ENCODE peak calls at places on chromosomes 12 and 14, in seven cellular contexts. R is endodermal cell, K is tibial nerve, W is cardiac muscle cell, S is AG04450, T is H9, C is adipocyte. G is an unnamed sample. For H3K9me3, the result is how much of the 10 kb centered on the place peaks cover.

GRCh38 chr14:94685166-94685581 is 73.0 kb downstream of the SERPINA3 start:
- DNase-seq in R (peak), K (no peak), W (no peak), S (no peak), T (peak), C (no peak), G (no peak)

GRCh38 chr12:54378791-54379400 is 5.6 kb downstream of the ZNF385A start:
- DNase-seq in R (peak), K (no peak), W (peak), S (no peak), T (peak), C (peak), G (peak)

GRCh38 chr12:6708968-6709394 is 8.4 kb upstream of the PIANP start:
- DNase-seq in R (no peak), K (no peak), W (no peak), S (no peak), T (no peak), C (no peak), G (no peak)

GRCh38 chr12:40620564-40621019 is 71.6 kb upstream of the CNTN1 start:
- DNase-seq in R (no peak), K (no peak), W (no peak), S (no peak), T (no peak), C (no peak), G (no peak)

GRCh38 chr12:45214739-45215418 is 1.0 kb upstream of the ANO6 start:
- DNase-seq in R (no peak), K (no peak), W (peak), S (no peak), T (no peak), C (peak), G (no peak)

GRCh38 chr14:85856430-85856829 is 326.5 kb downstream of the FLRT2 start:
- DNase-seq in R (no peak), K (no peak), W (no peak), S (no peak), T (no peak), C (peak), G (no peak)

GRCh38 chr12:92063641-92064040 is 82.0 kb downstream of the BTG1 start:
- DNase-seq in R (no peak), K (no peak), W (no peak), S (no peak), T (no peak), C (peak), G (peak)

GRCh38 chr14:63205850-63206249 is 1.6 kb downstream of the RHOJ start:
- DNase-seq in R (no peak), K (no peak), W (peak), S (no peak), T (no peak), C (peak), G (no peak)

GRCh38 chr12:132160016-132160415 is 15.8 kb downstream of the NOC4L start:
- DNase-seq in R (no peak), K (no peak), W (no peak), S (no peak), T (no peak), C (no peak), G (no peak)

GRCh38 chr14:81200041-81200440 is 20.7 kb downstream of the GTF2A1 start:
- DNase-seq in R (no peak), K (no peak), W (no peak), S (no peak), T (no peak), C (no peak), G (no peak)

GRCh38 chr12:132444957-132445883 is 44.7 kb upstream of the FBRSL1 start:
- DNase-seq in R (peak), K (peak), W (no peak), S (no peak), T (peak), C (no peak), G (no peak)

GRCh38 chr14:89473979-89474378 is 56.9 kb upstream of the FOXN3 start:
- DNase-seq in R (no peak), K (no peak), W (no peak), S (peak), T (no peak), C (no peak), G (no peak)

GRCh38 chr12:117097159-117097558 is 2.1 kb downstream of the TESC start:
- DNase-seq in R (no peak), K (no peak), W (no peak), S (no peak), T (no peak), C (no peak), G (no peak)

GRCh38 chr14:68968051-68968450 is 11.1 kb downstream of the ACTN1 start:
- DNase-seq in R (peak), K (no peak), W (no peak), S (no peak), T (no peak), C (no peak), G (no peak)

GRCh38 chr12:79978692-79979091 is 43.8 kb upstream of the PPP1R12A start:
- DNase-seq in R (no peak), K (no peak), W (no peak), S (no peak), T (no peak), C (no peak), G (no peak)

GRCh38 chr14:53090853-53091252 is 62.3 kb downstream of the DDHD1 start:
- DNase-seq in R (no peak), K (no peak), W (no peak), S (no peak), T (no peak), C (no peak), G (no peak)

DNA sequence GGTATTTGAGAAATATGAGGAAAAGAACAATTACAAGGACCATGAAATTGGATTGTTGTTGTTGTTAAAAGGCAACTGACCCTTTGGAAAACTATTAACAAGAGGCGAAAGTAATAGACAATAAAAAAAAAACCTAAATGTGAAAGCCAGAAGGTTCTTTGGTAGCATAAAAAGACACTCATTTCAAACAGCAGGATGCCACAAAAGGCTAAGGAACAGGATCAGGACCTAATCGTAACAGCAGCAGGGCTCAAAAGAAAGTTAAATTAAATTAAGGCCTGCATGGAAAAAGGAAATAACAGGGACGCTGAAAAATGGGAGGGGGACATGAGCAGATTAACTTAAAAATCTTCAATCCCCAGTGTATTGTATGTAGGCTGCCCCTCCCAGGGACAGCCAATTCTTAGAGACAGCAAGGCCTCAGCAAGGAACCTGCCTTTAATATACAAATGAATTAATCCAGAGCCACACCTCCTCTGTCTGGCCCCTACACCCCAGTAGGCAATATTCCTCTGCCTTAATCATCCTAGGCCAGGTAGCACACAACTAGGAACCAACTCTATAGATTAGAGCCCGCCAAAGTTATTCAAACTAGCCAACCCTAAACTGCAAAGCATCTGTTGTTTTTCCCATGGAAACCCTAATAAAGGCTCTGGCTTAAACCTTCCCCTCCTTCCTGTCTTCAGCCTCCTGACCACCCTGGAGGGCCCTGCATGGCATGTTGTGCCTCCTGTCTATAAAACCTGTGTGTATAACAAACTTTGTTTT is 28.4 kb upstream of the AP4S1 start:
- DNase-seq in R (peak), K (no peak), W (no peak), S (no peak), T (peak), C (no peak), G (no peak)
- H3K9me3 ChIP-seq in R (under half), K (under half), W (under half), S (under half), T (under half), C (under half), G (under half)

GRCh38 chr12:34297126-34297789 is 275.0 kb downstream of the ALG10 start:
- DNase-seq in R (no peak), K (no peak), W (no peak), S (no peak), T (no peak), C (no peak), G (no peak)
- H3K9me3 ChIP-seq in R (half or more), K (under half), W (under half), S (half or more), T (under half), C (under half), G (under half)

GRCh38 chr14:97995571-97995970 is 1198.4 kb downstream of the VRK1 start:
- DNase-seq in R (no peak), K (no peak), W (no peak), S (no peak), T (no peak), C (no peak), G (no peak)
- H3K9me3 ChIP-seq in R (under half), K (under half), W (under half), S (under half), T (under half), C (under half), G (under half)

GRCh38 chr14:84273181-84273580 is 1256.8 kb upstream of the FLRT2 start:
- DNase-seq in R (no peak), K (no peak), W (peak), S (no peak), T (no peak), C (no peak), G (no peak)
- H3K9me3 ChIP-seq in R (under half), K (under half), W (under half), S (under half), T (under half), C (under half), G (under half)

DNA sequence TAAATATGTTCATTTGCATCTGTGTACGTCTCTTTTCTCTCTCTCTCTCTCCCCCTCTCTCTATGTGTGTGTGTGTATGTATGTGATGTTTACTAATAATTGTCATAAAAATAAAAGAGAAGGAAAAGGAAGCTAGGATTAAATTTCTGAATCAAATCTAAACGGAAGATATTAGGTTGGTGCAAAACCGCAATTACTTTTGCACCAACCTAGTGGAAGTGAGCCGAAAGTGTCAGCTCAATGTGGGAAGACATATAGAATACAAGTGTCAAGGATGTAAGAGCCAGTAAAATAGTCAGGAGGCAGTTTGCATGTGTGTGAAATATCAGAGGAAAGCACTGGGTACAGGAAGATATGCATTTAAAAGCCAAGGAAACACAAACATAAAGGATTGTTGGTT is 18.5 kb upstream of the OR4K17 start:
- DNase-seq in R (no peak), K (no peak), W (no peak), S (no peak), T (no peak), C (no peak), G (no peak)
- H3K9me3 ChIP-seq in R (half or more), K (under half), W (under half), S (under half), T (under half), C (under half), G (under half)

DNA sequence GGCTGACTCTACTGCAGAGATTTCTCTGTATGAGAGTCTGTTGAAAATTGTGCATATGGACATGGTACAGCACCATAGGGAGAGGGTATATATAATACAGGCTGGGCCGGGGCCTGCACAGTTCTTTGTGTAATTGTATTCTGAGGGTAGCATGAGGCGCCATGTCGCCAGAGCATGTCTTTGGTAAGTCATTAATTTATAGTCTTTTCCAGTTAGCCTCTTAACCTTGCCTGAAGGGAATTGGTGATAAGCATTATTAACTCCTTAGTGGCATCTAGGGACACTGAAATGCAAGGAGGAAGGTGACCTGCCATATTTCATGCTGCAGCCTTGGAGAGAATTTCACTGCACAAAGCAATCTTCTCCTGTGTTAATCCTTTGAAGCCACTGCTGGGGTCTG is 569.9 kb downstream of the TMTC2 start:
- DNase-seq in R (no peak), K (no peak), W (no peak), S (no peak), T (no peak), C (no peak), G (no peak)
- H3K9me3 ChIP-seq in R (under half), K (under half), W (under half), S (under half), T (under half), C (under half), G (under half)

GRCh38 chr12:98868076-98868475 is 223.0 kb downstream of the APAF1 start:
- DNase-seq in R (peak), K (no peak), W (no peak), S (no peak), T (no peak), C (no peak), G (no peak)
- H3K9me3 ChIP-seq in R (under half), K (under half), W (under half), S (under half), T (under half), C (under half), G (under half)